ENCODE peak calls at places on chromosome 21, in nine cellular contexts. P is heart left ventricle, G is lower leg skin, N is ovary, W is HepG2, R is H54, O is A549, F is thyroid gland, T is body of pancreas. U is an unnamed sample.

GRCh38 chr21:30083120-30083945 is 83.3 kb downstream of the CLDN17 start:
- DNase-seq in N (no peak), O (no peak), W (no peak), P (no peak), R (no peak), F (no peak), G (no peak), T (no peak), U (no peak)

GRCh38 chr21:14403681-14404318 is 20.9 kb upstream of the HSPA13 start:
- DNase-seq in G (no peak), R (peak), N (no peak), P (no peak), T (no peak), W (peak), O (peak), F (no peak), U (no peak)

GRCh38 chr21:37564341-37564923 is 197.9 kb downstream of the DYRK1A start:
- DNase-seq in P (peak), T (peak), W (peak), N (peak), O (peak), R (peak), F (peak), G (peak), U (peak)

GRCh38 chr21:29407571-29407970 is 108.8 kb downstream of the BACH1 start:
- DNase-seq in P (no peak), W (no peak), N (no peak), T (no peak), G (no peak), F (no peak), R (no peak), O (no peak), U (no peak)

GRCh38 chr21:20388400-20388799 is 609.8 kb upstream of the NCAM2 start:
- DNase-seq in R (no peak), O (no peak), T (no peak), N (no peak), G (no peak), W (no peak), P (no peak), F (no peak), U (no peak)

GRCh38 chr21:14545906-14546480 is at the start of gene SAMSN1:
- DNase-seq in G (no peak), N (no peak), T (peak), O (no peak), R (no peak), W (no peak), F (no peak), P (peak), U (peak)

GRCh38 chr21:34126269-34126668 is 52.9 kb downstream of the MRPS6 start:
- DNase-seq in G (no peak), F (peak), P (no peak), N (no peak), R (no peak), T (no peak), O (no peak), W (no peak), U (no peak)

GRCh38 chr21:33228455-33228854 is 1.3 kb upstream of the IFNAR2 start:
- DNase-seq in W (no peak), P (no peak), F (no peak), O (no peak), R (no peak), G (no peak), N (no peak), T (no peak), U (no peak)

GRCh38 chr21:37503848-37504467 is 137.4 kb downstream of the DYRK1A start:
- DNase-seq in N (no peak), R (peak), T (no peak), W (peak), P (no peak), O (no peak), G (no peak), F (no peak), U (no peak)

GRCh38 chr21:34592120-34592561 is 22.8 kb downstream of the RCAN1 start:
- DNase-seq in N (no peak), F (no peak), T (peak), R (no peak), G (no peak), O (no peak), P (peak), W (no peak), U (peak)

GRCh38 chr21:36120304-36120902 is 14.5 kb upstream of the CBR3 start:
- DNase-seq in P (peak), O (no peak), N (no peak), G (peak), F (no peak), T (peak), R (no peak), W (no peak), U (no peak)

GRCh38 chr21:26546698-26547097 is 26.4 kb downstream of the CYYR1 start:
- DNase-seq in F (no peak), R (no peak), G (no peak), P (peak), W (no peak), T (no peak), N (no peak), O (no peak), U (no peak)

GRCh38 chr21:14712121-14712520 is 166.0 kb upstream of the SAMSN1 start:
- DNase-seq in N (no peak), O (no peak), F (no peak), W (no peak), T (no peak), G (no peak), P (no peak), R (no peak), U (no peak)

GRCh38 chr21:29938968-29939858 is 583 bp downstream of the GRIK1 start:
- DNase-seq in G (peak), R (no peak), O (no peak), W (no peak), F (no peak), P (no peak), N (no peak), T (peak), U (no peak)

GRCh38 chr21:29382029-29382654 is 83.4 kb downstream of the BACH1 start:
- DNase-seq in T (no peak), W (peak), P (no peak), G (no peak), O (no peak), R (peak), F (no peak), N (no peak), U (no peak)

GRCh38 chr21:27831821-27832569 is 865.1 kb upstream of the ADAMTS5 start:
- DNase-seq in G (no peak), N (no peak), T (no peak), O (no peak), F (no peak), P (no peak), W (no peak), R (no peak), U (no peak)

GRCh38 chr21:25995283-25995682 is 175.3 kb downstream of the APP start:
- DNase-seq in W (no peak), P (no peak), F (no peak), T (no peak), N (no peak), R (no peak), G (no peak), O (no peak), U (no peak)

GRCh38 chr21:34825101-34825500 is 156.3 kb downstream of the CLIC6 start:
- DNase-seq in O (no peak), F (no peak), T (no peak), P (no peak), G (peak), N (no peak), R (no peak), W (no peak), U (no peak)

GRCh38 chr21:28899744-28900143 is 92.9 kb downstream of the LTN1 start:
- DNase-seq in G (no peak), O (peak), P (no peak), W (no peak), N (no peak), T (no peak), F (no peak), R (no peak), U (no peak)

GRCh38 chr21:37675202-37675801 is 241.0 kb downstream of the KCNJ6 start:
- DNase-seq in P (peak), T (peak), F (peak), G (peak), O (peak), W (no peak), R (peak), N (peak), U (peak)

GRCh38 chr21:37064841-37065240 is 8.0 kb downstream of the PIGP start:
- DNase-seq in N (no peak), G (no peak), P (no peak), T (no peak), O (no peak), F (no peak), W (no peak), R (no peak), U (no peak)

GRCh38 chr21:31802331-31802730 is 70.4 kb upstream of the SCAF4 start:
- DNase-seq in T (no peak), G (no peak), P (no peak), N (no peak), F (no peak), W (no peak), R (no peak), O (no peak), U (no peak)

GRCh38 chr21:35358008-35358407 is 308.9 kb upstream of the RUNX1 start:
- DNase-seq in W (no peak), P (no peak), O (no peak), G (no peak), N (no peak), R (no peak), T (no peak), F (no peak), U (no peak)

GRCh38 chr21:34878501-34878900 is 170.6 kb downstream of the RUNX1 start:
- DNase-seq in W (peak), O (peak), N (no peak), P (no peak), F (peak), T (no peak), G (no peak), R (no peak), U (peak)

GRCh38 chr21:36150192-36150711 is 6.4 kb upstream of the DOP1B start:
- DNase-seq in R (no peak), F (peak), N (no peak), P (peak), W (no peak), G (no peak), T (no peak), O (no peak), U (no peak)

GRCh38 chr21:15324542-15324941 is 259.7 kb upstream of the NRIP1 start:
- DNase-seq in N (no peak), O (no peak), W (peak), T (no peak), F (no peak), R (no peak), G (no peak), P (no peak), U (no peak)

GRCh38 chr21:33299181-33299752 is 25.5 kb upstream of the IFNAR1 start:
- DNase-seq in R (no peak), G (no peak), T (no peak), W (no peak), P (no peak), F (no peak), O (no peak), N (no peak), U (no peak)

GRCh38 chr21:35995522-35996088 is 64.7 kb downstream of the SETD4 start:
- DNase-seq in O (no peak), N (no peak), G (no peak), R (no peak), F (no peak), W (peak), P (no peak), T (no peak), U (no peak)

GRCh38 chr21:29164330-29164942 is 34.0 kb downstream of the MAP3K7CL start:
- DNase-seq in T (no peak), W (peak), N (no peak), R (no peak), F (no peak), G (no peak), O (peak), P (no peak), U (no peak)

GRCh38 chr21:38905328-38905727 is 99.6 kb downstream of the ETS2 start:
- DNase-seq in R (no peak), N (no peak), F (no peak), O (no peak), G (no peak), T (no peak), P (no peak), W (no peak), U (no peak)
- TF ChIP-seq POLR2A in R (no peak), N (no peak), F (no peak), O (no peak), G (no peak), T (no peak), P (no peak), W (no peak), U (no peak)

GRCh38 chr21:45593162-45594022 is 50.1 kb upstream of the PCBP3 start:
- DNase-seq in G (no peak), R (no peak), O (no peak), T (no peak), N (no peak), P (no peak), F (no peak), W (peak), U (no peak)
- TF ChIP-seq POLR2A in G (no peak), R (no peak), O (no peak), T (no peak), N (no peak), P (no peak), F (no peak), W (no peak), U (no peak)

GRCh38 chr21:42376338-42376982 is 10.1 kb upstream of the TFF1 start:
- DNase-seq in G (no peak), T (peak), F (no peak), P (no peak), W (no peak), R (no peak), O (no peak), N (no peak), U (peak)
- TF ChIP-seq POLR2A in G (no peak), T (no peak), F (no peak), P (no peak), W (no peak), R (peak), O (no peak), N (no peak), U (no peak)

GRCh38 chr21:43331962-43332458 is 94.9 kb downstream of the SIK1 start:
- DNase-seq in G (no peak), O (peak), N (peak), R (peak), P (no peak), F (peak), W (no peak), T (peak), U (no peak)
- TF ChIP-seq POLR2A in G (no peak), O (no peak), N (no peak), R (no peak), P (no peak), F (no peak), W (no peak), T (no peak), U (no peak)

GRCh38 chr21:18356801-18357200 is 46.8 kb downstream of the TMPRSS15 start:
- DNase-seq in F (no peak), P (no peak), R (no peak), O (no peak), N (no peak), G (no peak), W (no peak), T (no peak), U (no peak)
- TF ChIP-seq POLR2A in F (no peak), P (no peak), R (no peak), O (no peak), N (no peak), G (no peak), W (no peak), T (no peak), U (no peak)

GRCh38 chr21:43809853-43810504 is 20.6 kb downstream of the RRP1 start:
- DNase-seq in O (no peak), T (no peak), R (no peak), G (no peak), F (no peak), N (no peak), W (no peak), P (no peak), U (no peak)
- TF ChIP-seq POLR2A in O (no peak), T (no peak), R (no peak), G (no peak), F (no peak), N (no peak), W (no peak), P (no peak), U (no peak)

DNA sequence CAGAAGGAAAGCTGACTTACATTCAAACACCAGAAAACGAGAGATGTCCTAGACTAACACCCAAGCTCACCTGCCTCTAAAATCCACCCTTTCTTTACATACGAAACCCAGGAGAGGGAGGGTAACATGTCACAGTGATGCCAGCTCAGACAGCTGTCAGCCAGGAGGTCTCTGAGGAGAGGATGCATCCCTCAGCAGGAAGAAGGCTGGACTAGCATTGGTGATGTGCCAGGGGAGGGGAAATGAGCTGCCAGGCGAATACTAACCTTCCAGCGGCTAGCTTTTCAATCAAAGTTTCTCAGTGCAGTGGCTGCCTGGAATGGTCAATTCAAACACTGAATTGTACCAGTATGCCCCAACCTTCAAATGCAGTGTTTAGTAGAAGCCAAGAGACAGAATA is 3.6 kb upstream of the UBE2G2 start:
- DNase-seq in R (no peak), T (no peak), W (no peak), N (no peak), G (no peak), P (no peak), O (no peak), F (no peak), U (no peak)
- TF ChIP-seq POLR2A in R (no peak), T (no peak), W (no peak), N (no peak), G (no peak), P (no peak), O (no peak), F (no peak), U (no peak)

U was measured in stomach.